ENCODE peak calls at places on chromosomes 5 and 9, in nine cellular contexts. Y, Q, R, T, U, K, F, S and W are unnamed samples.

GRCh38 chr9:113991714-113992113 is 86.4 kb downstream of the AMBP start:
- DNase-seq in F (no peak), T (no peak), K (no peak), Q (no peak), Y (no peak), S (no peak), U (no peak), R (no peak), W (no peak)

GRCh38 chr5:91136271-91136670 is 246.8 kb downstream of the ARRDC3 start:
- DNase-seq in R (no peak), K (no peak), F (no peak), Y (no peak), U (no peak), S (no peak), T (no peak), Q (no peak), W (no peak)

GRCh38 chr5:22708770-22709328 is 144.3 kb downstream of the CDH12 start:
- DNase-seq in U (no peak), Q (peak; percentile 56), T (no peak), Y (no peak), S (no peak), R (peak; percentile 14), K (no peak), F (no peak), W (no peak)

GRCh38 chr9:137771580-137771979 is 106.0 kb upstream of the CACNA1B start:
- DNase-seq in R (no peak), S (no peak), U (no peak), T (no peak), Q (no peak), K (no peak), Y (no peak), F (no peak), W (no peak)

GRCh38 chr5:150129813-150130492 is 25.7 kb downstream of the PDGFRB start:
- DNase-seq in T (peak; percentile 88), U (peak; percentile 76), R (peak; percentile 75), K (peak; percentile 81), Q (peak; percentile 71), F (peak; percentile 75), Y (peak; percentile 79), S (peak; percentile 90), W (peak; percentile 70)

GRCh38 chr9:86563959-86564358 is 209.7 kb upstream of the TUT7 start:
- DNase-seq in Q (no peak), T (no peak), K (no peak), Y (no peak), U (no peak), R (no peak), F (no peak), S (no peak), W (no peak)

GRCh38 chr5:74643160-74643562 is 2.6 kb upstream of the ENC1 start:
- DNase-seq in Q (no peak), T (no peak), K (no peak), F (no peak), S (no peak), Y (no peak), R (no peak), U (no peak), W (no peak)

GRCh38 chr5:97164846-97165245 is 18.2 kb downstream of the RIOK2 start:
- DNase-seq in S (no peak), K (no peak), R (no peak), F (no peak), U (no peak), Q (no peak), Y (no peak), T (no peak), W (no peak)

GRCh38 chr9:37417252-37417803 is 5.2 kb upstream of the GRHPR start:
- DNase-seq in Y (no peak), T (no peak), U (no peak), F (no peak), Q (peak; percentile 24), S (no peak), K (no peak), R (no peak), W (no peak)

GRCh38 chr5:141879941-141880738 is 1.9 kb upstream of the PCDH1 start:
- DNase-seq in Q (no peak), U (no peak), R (no peak), Y (no peak), T (no peak), K (peak; percentile 57), F (no peak), S (peak; percentile 56), W (no peak)

GRCh38 chr5:141878771-141879759 is 855 bp upstream of the PCDH1 start:
- DNase-seq in Y (peak; percentile 94), F (peak; percentile 91), S (peak; percentile 93), T (peak; percentile 89), K (peak; percentile 91), U (peak; percentile 77), Q (peak; percentile 88), R (peak; percentile 84), W (peak; percentile 78)

GRCh38 chr5:141876628-141877477 is 1.4 kb downstream of the PCDH1 start:
- DNase-seq in K (peak; percentile 15), T (no peak), F (peak; percentile 68), S (peak; percentile 71), Y (peak; percentile 44), Q (no peak), U (no peak), R (peak; percentile 85), W (no peak)

GRCh38 chr5:141877478-141878185 is 578 bp downstream of the PCDH1 start:
- DNase-seq in U (no peak), F (no peak), S (peak; percentile 66), R (no peak), Q (no peak), K (peak; percentile 23), T (no peak), Y (peak; percentile 48), W (no peak)

GRCh38 chr5:141878186-141878770 is at the start of gene PCDH1:
- DNase-seq in Q (no peak), U (peak; percentile 55), F (no peak), Y (peak; percentile 54), K (peak; percentile 22), T (no peak), S (peak; percentile 69), R (peak; percentile 82), W (no peak)
- H3K27me3 ChIP-seq in Q (no peaks in the 10 kb centered on the region), U (peaks cover 76% of the 10 kb centered on the region), F (peaks cover 59% of the 10 kb centered on the region), Y (peaks cover 55% of the 10 kb centered on the region), K (no peaks in the 10 kb centered on the region), T (peaks cover 2% of the 10 kb centered on the region), S (peaks cover 58% of the 10 kb centered on the region), R (peaks cover 37% of the 10 kb centered on the region), W (peaks cover 35% of the 10 kb centered on the region)

DNA sequence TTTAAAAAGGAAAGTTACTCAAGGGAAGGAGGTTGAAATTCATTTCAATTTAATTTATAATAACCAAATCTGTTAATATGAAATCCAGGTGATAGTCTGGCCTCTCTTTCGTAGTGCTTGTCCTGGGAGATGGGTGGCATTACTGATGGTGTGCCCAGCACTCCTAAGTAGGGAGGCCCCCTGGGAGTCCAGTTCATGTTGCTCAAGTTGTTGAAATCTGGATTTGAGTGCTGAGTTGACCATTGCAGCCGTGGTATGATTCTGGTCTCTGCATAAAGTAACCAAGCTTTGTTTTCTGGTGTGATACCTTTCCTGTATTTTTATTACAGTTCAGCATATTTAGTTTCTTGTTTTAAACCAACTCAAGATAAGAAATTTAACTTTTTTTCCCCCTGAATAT is 287.8 kb downstream of the FANCC start:
- DNase-seq in S (no peak), T (no peak), R (no peak), Q (no peak), K (no peak), Y (no peak), F (no peak), U (no peak), W (no peak)
- H3K4me1 ChIP-seq in S (no peaks in the 10 kb centered on the region), T (peaks cover 21% of the 10 kb centered on the region), R (peaks cover 53% of the 10 kb centered on the region), Q (no peaks in the 10 kb centered on the region), K (peaks cover 11% of the 10 kb centered on the region), Y (peaks cover 73% of the 10 kb centered on the region), F (peaks cover 81% of the 10 kb centered on the region), U (peaks cover 51% of the 10 kb centered on the region), W (peaks cover 99% of the 10 kb centered on the region)

GRCh38 chr9:99463144-99463543 is 241.1 kb downstream of the SEC61B start:
- DNase-seq in T (no peak), S (no peak), R (no peak), U (no peak), K (no peak), F (no peak), Y (no peak), Q (no peak), W (no peak)

GRCh38 chr9:99464568-99464967 is 242.5 kb downstream of the SEC61B start:
- DNase-seq in S (no peak), Q (no peak), T (no peak), U (no peak), R (no peak), K (no peak), Y (no peak), F (no peak), W (no peak)

GRCh38 chr9:99465231-99465891 is 243.3 kb downstream of the SEC61B start:
- DNase-seq in S (no peak), T (no peak), U (no peak), Y (no peak), F (no peak), R (peak; percentile 43), Q (no peak), K (no peak), W (no peak)

GRCh38 chr9:99466787-99467186 is 244.7 kb downstream of the SEC61B start:
- DNase-seq in K (no peak), T (no peak), Y (no peak), R (no peak), Q (no peak), S (no peak), F (no peak), U (no peak), W (no peak)

DNA sequence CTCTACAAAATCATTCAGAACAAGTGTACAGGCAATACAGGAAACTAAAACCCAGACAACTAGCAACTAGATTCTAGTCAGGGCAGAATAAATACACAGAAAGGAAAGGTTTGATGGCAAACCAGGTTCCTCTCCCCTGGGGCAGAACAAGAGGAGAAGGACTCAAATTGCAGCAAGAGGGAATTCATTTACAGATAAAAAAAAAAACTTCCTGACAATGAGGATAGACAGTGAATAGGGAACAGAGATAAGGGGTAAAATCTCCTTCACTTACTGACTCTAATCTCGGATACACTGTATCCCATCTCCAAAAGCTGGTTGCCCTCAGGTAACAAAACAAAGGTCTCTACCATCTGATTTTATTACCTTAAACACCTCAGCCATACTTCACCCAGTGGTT is 244.0 kb downstream of the SEC61B start:
- DNase-seq in R (no peak), T (no peak), U (no peak), K (no peak), S (no peak), F (no peak), Q (no peak), Y (no peak), W (no peak)
- H3K27ac ChIP-seq in R (no peak overlapping the region), T (no peak overlapping the region), U (no peak overlapping the region), K (no peak overlapping the region), S (peak overlapping the region; percentile 19), F (no peak overlapping the region), Q (no peak overlapping the region), Y (peak overlapping the region; percentile 63), W (no peak overlapping the region)

DNA sequence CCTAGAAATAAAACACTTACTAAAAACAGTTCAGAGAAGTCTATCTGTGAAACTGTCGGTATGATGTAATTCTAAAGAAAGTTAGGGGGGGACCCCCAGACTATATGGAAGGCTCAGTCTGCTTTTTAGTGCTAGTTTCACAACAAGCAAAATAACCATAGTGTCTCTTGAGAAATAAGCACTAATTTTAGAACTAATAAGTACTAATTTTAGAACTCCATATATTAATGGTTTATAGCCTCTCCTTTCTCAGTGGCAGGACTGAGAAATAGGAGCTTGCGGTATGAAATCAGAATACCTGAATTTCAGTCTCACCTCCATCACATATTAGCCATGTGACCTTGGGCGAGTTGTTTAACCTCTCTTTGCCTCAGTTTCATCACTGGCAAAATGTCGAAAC is 1.4 kb upstream of the PHF24 start:
- DNase-seq in Q (no peak), S (no peak), R (no peak), K (no peak), U (no peak), F (no peak), T (no peak), Y (no peak), W (no peak)
- H3K27me3 ChIP-seq in Q (peaks cover 6% of the 10 kb centered on the region), S (peaks cover 42% of the 10 kb centered on the region), R (peaks cover 35% of the 10 kb centered on the region), K (no peaks in the 10 kb centered on the region), U (peaks cover 31% of the 10 kb centered on the region), F (peaks cover 20% of the 10 kb centered on the region), T (no peaks in the 10 kb centered on the region), Y (peaks cover 77% of the 10 kb centered on the region), W (peaks cover 45% of the 10 kb centered on the region)